ENCODE peak calls at places on chromosomes 13 and 19, in six cellular contexts. A is cardiac muscle cell, X is foreskin fibroblast, C is prostate gland, K is GM12865, F is OCI-LY7. S is an unnamed sample.

GRCh38 chr13:34349091-34349722 is 531.3 kb downstream of the RFC3 start:
- DNase-seq in C (no peak), A (peak), X (peak), K (no peak), F (no peak), S (peak)

GRCh38 chr19:10871711-10872550 is 578 bp downstream of the CARM1 start:
- DNase-seq in X (no peak), F (peak), A (peak), K (peak), C (no peak), S (no peak)

GRCh38 chr19:45467456-45468158 is at the start of gene FOSB:
- DNase-seq in C (peak), A (peak), F (peak), K (peak), X (peak), S (peak)

GRCh38 chr19:11201791-11202190 is 4.4 kb upstream of the KANK2 start:
- DNase-seq in K (no peak), X (no peak), C (no peak), F (no peak), A (no peak), S (no peak)

GRCh38 chr19:31500921-31501320 is 151.7 kb upstream of the TSHZ3 start:
- DNase-seq in A (no peak), K (no peak), C (no peak), X (no peak), F (no peak), S (no peak)

GRCh38 chr19:4694211-4694987 is 24.3 kb upstream of the MYDGF start:
- DNase-seq in C (peak), F (no peak), A (peak), K (no peak), X (peak), S (no peak)

GRCh38 chr19:58182577-58182988 is 278 bp upstream of the ZNF274 start:
- DNase-seq in F (peak), X (no peak), A (no peak), C (no peak), K (peak), S (no peak)

GRCh38 chr19:5130371-5131030 is 161.6 kb downstream of the KDM4B start:
- DNase-seq in K (peak), F (peak), C (no peak), A (no peak), X (no peak), S (no peak)

GRCh38 chr13:101018720-101019119 is 344.1 kb upstream of the TMTC4 start:
- DNase-seq in C (no peak), X (peak), K (no peak), A (no peak), F (no peak), S (no peak)

GRCh38 chr19:46984077-46985010 is 35.3 kb upstream of the NPAS1 start:
- DNase-seq in X (peak), K (no peak), A (peak), C (no peak), F (no peak), S (no peak)

GRCh38 chr13:33057019-33057785 is 41.0 kb downstream of the KL start:
- DNase-seq in C (no peak), X (no peak), A (peak), K (peak), F (peak), S (peak)
- TF ChIP-seq CTCF in C (no peak), X (peak), A (peak), K (peak), F (peak), S (peak)

DNA sequence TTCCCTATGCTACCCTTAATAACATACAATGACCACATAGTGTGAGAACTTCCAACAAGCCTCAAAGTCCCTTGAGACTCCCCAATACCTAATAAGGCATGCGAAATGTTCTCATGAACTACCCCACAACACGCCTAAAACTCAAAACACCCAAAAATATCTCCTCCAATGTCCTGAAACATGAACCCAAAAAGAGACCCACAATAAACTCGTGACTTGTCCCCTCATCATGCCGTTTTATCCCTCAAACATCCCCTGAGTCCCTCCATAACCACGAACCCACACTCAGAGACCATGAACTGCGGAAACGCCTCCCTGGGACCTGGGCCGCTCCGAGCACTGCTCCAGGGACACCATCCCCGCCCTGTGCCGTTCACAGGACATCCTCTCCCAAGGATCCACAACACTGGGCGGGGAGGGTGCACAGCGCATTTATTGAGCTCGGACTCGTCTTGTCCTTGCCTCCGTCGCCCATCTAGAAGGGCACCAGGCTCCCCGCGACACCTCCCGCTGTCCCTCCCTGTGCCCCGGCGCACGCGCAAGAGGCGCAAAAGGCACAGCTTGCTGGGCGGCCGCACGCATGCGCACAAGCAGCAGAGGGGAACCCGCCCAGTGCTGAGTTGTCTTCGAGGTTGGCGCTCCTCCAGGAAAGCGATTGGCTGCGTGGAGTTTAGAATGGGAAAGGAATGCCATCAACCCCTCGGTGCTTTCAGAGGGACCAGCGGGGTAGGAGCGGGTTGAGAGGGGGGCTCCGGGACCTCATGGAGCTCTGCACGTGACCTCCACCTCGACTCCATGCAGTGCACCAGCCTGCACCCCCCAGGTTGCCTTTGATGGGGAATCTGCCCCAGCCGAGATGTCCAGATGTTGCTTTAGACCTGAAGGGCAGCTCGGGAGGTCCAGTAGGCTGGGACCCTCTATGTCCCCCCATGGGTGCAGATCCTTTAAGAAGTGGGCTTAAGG is 8.8 kb downstream of the FXYD3 start:
- DNase-seq in X (peak), A (peak), F (peak), K (peak), C (peak), S (peak)
- H3K4me3 ChIP-seq in X (peak), A (no peak), F (peak), K (peak), C (peak), S (peak)

GRCh38 chr13:24738366-24738847 is 25.6 kb upstream of the RNF17 start:
- DNase-seq in A (no peak), X (no peak), C (no peak), F (no peak), K (no peak), S (no peak)

GRCh38 chr13:24740014-24740890 is 23.7 kb upstream of the RNF17 start:
- DNase-seq in A (no peak), C (no peak), K (no peak), F (no peak), X (no peak), S (no peak)

GRCh38 chr13:24734951-24735350 is 29.0 kb upstream of the RNF17 start:
- DNase-seq in A (no peak), K (no peak), X (no peak), F (no peak), C (no peak), S (no peak)

GRCh38 chr13:24741016-24741662 is 22.8 kb upstream of the RNF17 start:
- DNase-seq in K (peak), A (no peak), C (no peak), X (no peak), F (peak), S (no peak)

GRCh38 chr13:24737042-24737441 is 26.9 kb upstream of the RNF17 start:
- DNase-seq in C (no peak), A (no peak), K (no peak), F (no peak), X (no peak), S (no peak)
- TF ChIP-seq CTCF in C (no peak), A (no peak), K (no peak), F (no peak), X (no peak), S (no peak)

GRCh38 chr13:73061478-73062275 is 2.9 kb downstream of the KLF5 start:
- DNase-seq in C (peak), F (no peak), X (no peak), K (no peak), A (no peak), S (no peak)
- H3K4me3 ChIP-seq in C (peak), F (no peak), X (no peak), K (no peak), A (no peak), S (peak)

GRCh38 chr19:55528030-55528801 is 8.7 kb downstream of the SBK2 start:
- DNase-seq in C (no peak), A (peak), F (no peak), K (no peak), X (no peak), S (no peak)
- TF ChIP-seq CTCF in C (no peak), A (no peak), F (no peak), K (no peak), X (peak), S (no peak)

GRCh38 chr19:7598180-7598579 is 2.5 kb downstream of the CAMSAP3 start:
- DNase-seq in K (no peak), C (no peak), F (no peak), A (no peak), X (no peak), S (no peak)

GRCh38 chr19:7595466-7596133 is at the start of gene CAMSAP3:
- DNase-seq in K (peak), C (peak), A (no peak), F (peak), X (peak), S (no peak)

GRCh38 chr19:7600721-7601120 is 5.1 kb downstream of the CAMSAP3 start:
- DNase-seq in K (no peak), A (no peak), C (no peak), X (no peak), F (no peak), S (no peak)

GRCh38 chr19:7597689-7598088 is 2.0 kb downstream of the CAMSAP3 start:
- DNase-seq in C (no peak), K (no peak), A (no peak), F (no peak), X (no peak), S (no peak)

DNA sequence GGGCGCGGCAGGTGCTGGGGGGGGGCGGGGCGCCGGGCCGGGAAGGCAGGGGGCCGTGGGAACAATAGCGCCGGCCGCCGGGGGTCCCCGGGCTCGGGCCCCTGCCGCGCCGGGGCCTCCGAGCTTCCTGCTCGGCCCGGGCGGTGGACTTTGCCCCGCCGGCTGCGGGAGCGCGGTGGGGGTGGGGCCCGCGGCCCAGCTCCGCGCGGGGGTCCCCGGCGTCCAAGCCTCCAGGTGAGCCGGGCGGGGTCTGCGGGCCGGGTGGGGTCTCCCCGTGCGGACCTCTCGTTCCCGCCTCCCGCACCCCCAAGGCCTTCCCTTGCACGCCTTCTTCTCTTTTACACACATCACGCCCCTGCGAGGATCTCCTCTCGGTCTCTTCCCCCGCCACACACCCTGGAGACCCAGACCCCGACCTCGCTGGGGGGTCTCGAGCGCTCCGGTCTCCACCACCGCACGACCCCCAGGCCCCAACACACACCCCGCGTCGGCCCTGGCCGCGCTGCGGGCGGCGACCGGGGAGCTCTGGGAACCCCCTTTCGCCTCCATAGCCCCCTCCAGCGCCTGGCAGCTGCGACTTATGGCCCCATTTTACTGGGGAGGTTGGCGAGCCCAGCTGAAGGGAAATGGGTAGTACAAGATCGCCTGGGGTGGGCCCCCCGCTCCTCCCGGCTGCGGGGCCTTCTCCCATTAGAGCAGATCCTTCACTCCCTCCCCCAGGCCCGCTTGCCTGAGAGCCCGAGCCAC is 701 bp downstream of the CAMSAP3 start:
- DNase-seq in F (no peak), A (no peak), C (no peak), K (no peak), X (no peak), S (no peak)
- H3K4me3 ChIP-seq in F (peak), A (peak), C (peak), K (peak), X (no peak), S (peak)

GRCh38 chr19:41595258-41595889 is 19.4 kb downstream of the CEACAM21 start:
- DNase-seq in A (peak), X (peak), C (peak), F (peak), K (peak), S (peak)
- TF ChIP-seq CTCF in A (peak), X (peak), C (no peak), F (peak), K (peak), S (peak)

GRCh38 chr13:43359536-43359935 is 336.1 kb downstream of the DNAJC15 start:
- DNase-seq in X (no peak), K (no peak), C (no peak), A (no peak), F (no peak), S (no peak)
- H3K4me3 ChIP-seq in X (no peak), K (no peak), C (no peak), A (no peak), F (no peak), S (no peak)

DNA sequence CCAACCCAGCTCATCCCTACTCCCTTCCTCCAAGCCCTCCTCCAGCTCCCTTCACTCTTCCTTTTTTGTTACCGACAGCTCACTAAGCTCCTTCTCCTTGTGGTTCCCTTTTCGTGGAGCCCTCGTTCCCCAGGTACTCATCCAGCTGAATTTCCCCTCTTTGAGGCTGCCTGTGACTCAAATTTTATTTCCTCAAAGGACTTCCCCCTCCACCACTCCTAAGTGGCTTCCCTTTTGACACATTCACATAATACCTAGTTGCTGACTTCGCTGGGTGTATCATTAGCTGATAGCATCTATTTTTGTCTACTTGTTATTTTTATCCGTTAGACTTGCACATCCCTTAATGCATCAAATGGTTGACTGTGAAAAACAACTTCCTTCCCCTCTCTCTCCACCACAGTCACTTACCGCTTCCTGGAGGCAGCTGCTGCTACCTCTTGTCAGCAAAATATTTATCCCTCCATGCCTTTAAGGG is 14.5 kb downstream of the FFAR2 start:
- DNase-seq in C (no peak), X (no peak), A (no peak), F (peak), K (peak), S (no peak)
- TF ChIP-seq CTCF in C (no peak), X (no peak), A (no peak), F (no peak), K (no peak), S (no peak)

GRCh38 chr19:18939922-18940775 is 868 bp downstream of the HOMER3 start:
- DNase-seq in A (peak), C (peak), F (no peak), K (no peak), X (peak), S (no peak)
- H3K4me3 ChIP-seq in A (peak), C (peak), F (peak), K (peak), X (peak), S (peak)